ENCODE peak calls at places on chromosomes 2 and 18, in six cellular contexts. W, T, G, P, Q and D are unnamed samples.

GRCh38 chr2:214995926-214996670 is 142.3 kb downstream of the ABCA12 start:
- DNase-seq in Q (no peak), G (no peak), T (no peak), P (peak; percentile 85), W (no peak), D (no peak)

GRCh38 chr2:120226296-120226695 is 3.1 kb upstream of the TMEM185B start:
- DNase-seq in W (no peak), G (no peak), Q (no peak), T (no peak), P (no peak), D (no peak)

GRCh38 chr2:145729993-145730770 is 1210.3 kb upstream of the ZEB2 start:
- DNase-seq in T (no peak), Q (no peak), G (no peak), P (no peak), W (no peak), D (no peak)

GRCh38 chr2:4134881-4135565 is 431.6 kb downstream of the DCDC2C start:
- DNase-seq in Q (no peak), P (no peak), W (no peak), G (no peak), T (no peak), D (no peak)

GRCh38 chr2:5697554-5697953 is 5.4 kb downstream of the SOX11 start:
- DNase-seq in T (no peak), P (no peak), G (no peak), W (no peak), Q (no peak), D (no peak)

GRCh38 chr2:222358876-222359275 is 60.1 kb upstream of the PAX3 start:
- DNase-seq in G (no peak), P (no peak), Q (no peak), T (no peak), W (no peak), D (no peak)

GRCh38 chr2:72619622-72620021 is 206.2 kb downstream of the EXOC6B start:
- DNase-seq in P (no peak), T (no peak), G (no peak), W (no peak), Q (no peak), D (no peak)

GRCh38 chr2:112483047-112483473 is 1.1 kb downstream of the TTL start:
- DNase-seq in W (peak; percentile 70), T (no peak), Q (no peak), G (peak; percentile 80), P (no peak), D (peak; percentile 25)

GRCh38 chr2:30481323-30481800 is 34.3 kb downstream of the LCLAT1 start:
- DNase-seq in G (no peak), P (no peak), W (no peak), T (no peak), Q (no peak), D (no peak)

GRCh38 chr2:179538406-179538805 is 273.8 kb upstream of the SESTD1 start:
- DNase-seq in W (no peak), G (no peak), Q (no peak), T (no peak), P (no peak), D (no peak)

GRCh38 chr2:1621501-1621900 is 122.8 kb downstream of the PXDN start:
- DNase-seq in G (no peak), T (no peak), P (no peak), Q (no peak), W (no peak), D (no peak)

GRCh38 chr2:147110317-147110716 is 734.5 kb upstream of the ACVR2A start:
- DNase-seq in G (no peak), Q (no peak), T (no peak), W (no peak), P (no peak), D (no peak)

GRCh38 chr2:187102381-187102780 is 253.4 kb upstream of the ZSWIM2 start:
- DNase-seq in Q (no peak), P (no peak), G (no peak), W (no peak), T (no peak), D (no peak)

GRCh38 chr18:58535340-58536186 is 93.3 kb downstream of the ALPK2 start:
- DNase-seq in G (no peak), T (no peak), W (no peak), Q (no peak), P (peak; percentile 99), D (no peak)

GRCh38 chr18:68604256-68604655 is 110.7 kb downstream of the TMX3 start:
- DNase-seq in W (no peak), Q (no peak), P (no peak), T (no peak), G (no peak), D (no peak)

GRCh38 chr2:34408100-34408499 is 809.0 kb upstream of the FAM98A start:
- DNase-seq in G (no peak), W (no peak), T (no peak), P (no peak), Q (no peak), D (no peak)

GRCh38 chr2:201482543-201482942 is 31.0 kb downstream of the STRADB start:
- DNase-seq in P (no peak), T (no peak), Q (no peak), G (no peak), W (no peak), D (no peak)

GRCh38 chr2:240220371-240220770 is 79.9 kb upstream of the OTOS start:
- DNase-seq in P (no peak), Q (no peak), W (peak; percentile 26), T (no peak), G (no peak), D (peak; percentile 4)

GRCh38 chr2:191691016-191691725 is 13.2 kb downstream of the NABP1 start:
- DNase-seq in P (peak; percentile 59), T (peak; percentile 32), Q (no peak), W (peak; percentile 68), G (peak; percentile 62), D (no peak)

GRCh38 chr2:206274434-206275273 is at the start of gene ZDBF2:
- DNase-seq in Q (no peak), G (peak; percentile 88), W (peak; percentile 51), T (peak; percentile 63), P (no peak), D (peak; percentile 73)

GRCh38 chr2:100460904-100461303 is 9.4 kb upstream of the NMS start:
- DNase-seq in Q (no peak), T (no peak), G (no peak), W (no peak), P (no peak), D (no peak)

GRCh38 chr2:61786876-61787275 is 67.0 kb downstream of the FAM161A start:
- DNase-seq in T (no peak), W (no peak), P (no peak), G (no peak), Q (no peak), D (no peak)

GRCh38 chr2:191869781-191870180 is 22.9 kb upstream of the CAVIN2 start:
- DNase-seq in W (no peak), T (no peak), Q (no peak), P (no peak), G (no peak), D (no peak)

GRCh38 chr2:130936451-130936850 is 99.7 kb downstream of the ARHGEF4 start:
- DNase-seq in P (no peak), Q (no peak), T (no peak), W (no peak), G (no peak), D (no peak)

GRCh38 chr2:20914771-20915170 is 91.9 kb upstream of the LDAH start:
- DNase-seq in Q (no peak), G (no peak), W (no peak), P (no peak), T (no peak), D (no peak)

GRCh38 chr2:116545611-116546010 is 1268.9 kb upstream of the DDX18 start:
- DNase-seq in G (no peak), Q (no peak), P (no peak), W (no peak), T (no peak), D (no peak)
- TF ChIP-seq EP300 in G (no peak), Q (no peak), P (no peak), W (no peak), T (no peak), D (no peak)

GRCh38 chr18:79518683-79519128 is 123.0 kb downstream of the NFATC1 start:
- DNase-seq in Q (no peak), T (no peak), G (no peak), P (no peak), W (no peak), D (no peak)

GRCh38 chr18:79521806-79522205 is 126.1 kb downstream of the NFATC1 start:
- DNase-seq in T (no peak), Q (no peak), P (no peak), G (no peak), W (no peak), D (no peak)

GRCh38 chr18:79518028-79518682 is 122.4 kb downstream of the NFATC1 start:
- DNase-seq in W (no peak), Q (no peak), G (no peak), T (no peak), P (no peak), D (no peak)

GRCh38 chr18:79520473-79521390 is 125.0 kb downstream of the NFATC1 start:
- DNase-seq in T (no peak), Q (no peak), W (no peak), P (no peak), G (no peak), D (no peak)

GRCh38 chr18:79519751-79520472 is 124.2 kb downstream of the NFATC1 start:
- DNase-seq in P (no peak), Q (no peak), T (no peak), W (no peak), G (no peak), D (no peak)
- TF ChIP-seq EP300 in P (no peak), Q (no peak), T (no peak), W (no peak), G (no peak), D (no peak)

GRCh38 chr2:105796131-105796638 is 51.5 kb downstream of the NCK2 start:
- DNase-seq in Q (no peak), P (no peak), G (peak; percentile 52), W (no peak), T (no peak), D (no peak)

GRCh38 chr2:105795575-105795934 is 50.8 kb downstream of the NCK2 start:
- DNase-seq in G (no peak), Q (no peak), W (no peak), P (no peak), T (no peak), D (no peak)

GRCh38 chr2:105796791-105797190 is 52.1 kb downstream of the NCK2 start:
- DNase-seq in T (no peak), Q (no peak), G (no peak), W (no peak), P (no peak), D (no peak)

GRCh38 chr2:105798595-105798994 is 53.9 kb downstream of the NCK2 start:
- DNase-seq in T (no peak), Q (no peak), P (no peak), G (no peak), W (no peak), D (no peak)

DNA sequence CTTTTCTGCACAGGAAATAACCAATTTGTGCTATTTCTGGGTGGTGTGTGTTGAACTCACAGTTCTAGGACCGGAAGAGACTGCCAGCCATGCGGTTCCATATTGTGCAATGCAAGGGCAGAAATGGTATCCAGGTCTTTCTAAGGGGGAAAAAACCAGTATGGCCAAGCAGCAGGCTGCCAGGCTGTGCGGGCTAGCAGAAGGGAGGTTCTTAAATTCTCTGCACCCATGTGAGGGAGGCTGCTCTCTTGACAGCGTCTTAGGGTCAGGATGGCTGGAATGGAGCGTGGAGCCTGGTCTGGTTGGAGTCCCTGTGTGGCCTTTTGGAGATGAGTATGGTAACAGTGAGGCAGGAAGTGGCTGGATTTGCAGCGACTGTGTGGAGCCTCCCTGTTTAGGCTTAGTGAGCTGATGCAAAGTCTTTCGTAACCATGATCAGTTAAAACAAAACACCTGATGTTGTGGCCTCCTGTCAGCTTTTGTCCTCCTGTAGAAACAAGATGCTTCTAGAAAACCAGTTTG is 52.6 kb downstream of the NCK2 start:
- DNase-seq in W (no peak), T (no peak), G (no peak), Q (no peak), P (peak; percentile 65), D (no peak)
- TF ChIP-seq EP300 in W (no peak), T (no peak), G (no peak), Q (no peak), P (no peak), D (no peak)

GRCh38 chr2:177212106-177212894 is at the start of gene HNRNPA3:
- DNase-seq in W (peak; percentile 94), Q (peak; percentile 99), T (peak; percentile 99), G (peak; percentile 98), P (peak; percentile 95), D (peak; percentile 100)
- TF ChIP-seq EP300 in W (no peak), Q (no peak), T (peak; percentile 46), G (no peak), P (peak; percentile 43), D (peak; percentile 89)